ENCODE peak calls at places on chromosomes 12 and 14, in six cellular contexts. J is neural progenitor cell, T is coronary artery, R is WTC11, H is HCT116, N is AG09309. Q is an unnamed sample.

GRCh38 chr12:54404061-54405004 is 14.7 kb downstream of the ITGA5 start:
- DNase-seq in T (no peak), N (no peak), H (peak; percentile 31), J (peak; percentile 84), R (peak; percentile 92), Q (no peak)

GRCh38 chr14:96497586-96497985 is 4.6 kb upstream of the PAPOLA start:
- DNase-seq in J (no peak), N (no peak), T (no peak), R (no peak), H (no peak), Q (no peak)

GRCh38 chr12:63317880-63318279 is 166.9 kb upstream of the AVPR1A start:
- DNase-seq in N (no peak), H (no peak), R (no peak), J (no peak), T (no peak), Q (no peak)

GRCh38 chr14:54322241-54322640 is 74.6 kb upstream of the CDKN3 start:
- DNase-seq in R (no peak), H (no peak), J (no peak), N (no peak), T (no peak), Q (no peak)

GRCh38 chr12:118645219-118645618 is 268.9 kb downstream of the SUDS3 start:
- DNase-seq in H (no peak), N (no peak), J (peak; percentile 74), T (no peak), R (peak; percentile 70), Q (no peak)

GRCh38 chr14:93989939-93990338 is 7.2 kb upstream of the CCDC197 start:
- DNase-seq in J (no peak), H (no peak), R (no peak), T (no peak), N (no peak), Q (no peak)

GRCh38 chr12:132460571-132460970 is 29.4 kb upstream of the FBRSL1 start:
- DNase-seq in N (no peak), T (no peak), J (no peak), H (no peak), R (peak; percentile 58), Q (no peak)

GRCh38 chr14:50139192-50139591 is 22.8 kb upstream of the VCPKMT start:
- DNase-seq in J (no peak), H (no peak), T (no peak), N (no peak), R (no peak), Q (no peak)

GRCh38 chr12:6280053-6280469 is 30.4 kb upstream of the PLEKHG6 start:
- DNase-seq in J (no peak), H (peak; percentile 85), N (peak; percentile 52), R (no peak), T (no peak), Q (peak; percentile 80)

GRCh38 chr12:132367401-132367851 is 38.0 kb upstream of the GALNT9 start:
- DNase-seq in R (no peak), T (no peak), H (no peak), N (no peak), J (no peak), Q (no peak)

GRCh38 chr14:100825691-100826331 is at the start of gene MEG3:
- DNase-seq in H (no peak), J (no peak), T (no peak), N (peak; percentile 52), R (no peak), Q (no peak)

GRCh38 chr12:62050785-62051184 is 209.4 kb upstream of the USP15 start:
- DNase-seq in J (no peak), N (no peak), R (no peak), H (no peak), T (no peak), Q (no peak)

GRCh38 chr12:40672650-40673319 is 19.5 kb upstream of the CNTN1 start:
- DNase-seq in J (no peak), R (no peak), T (no peak), N (no peak), H (no peak), Q (no peak)

GRCh38 chr12:90069711-90070110 is 361.1 kb upstream of the ATP2B1 start:
- DNase-seq in T (no peak), N (no peak), R (no peak), H (no peak), J (no peak), Q (no peak)

GRCh38 chr14:51210594-51210993 is 29.5 kb upstream of the TMX1 start:
- DNase-seq in R (no peak), H (no peak), J (peak; percentile 13), T (no peak), N (no peak), Q (no peak)

GRCh38 chr14:104546021-104546491 is 33.5 kb upstream of the C14orf180 start:
- DNase-seq in H (no peak), N (no peak), T (no peak), R (no peak), J (no peak), Q (no peak)

GRCh38 chr14:71739273-71739990 is 192.8 kb upstream of the RGS6 start:
- DNase-seq in N (no peak), H (peak; percentile 54), T (peak; percentile 31), J (no peak), R (no peak), Q (peak; percentile 70)

GRCh38 chr14:39454906-39455539 is 22.8 kb upstream of the FBXO33 start:
- DNase-seq in J (no peak), T (no peak), H (no peak), N (no peak), R (no peak), Q (no peak)

GRCh38 chr12:49671051-49671765 is 36.0 kb downstream of the FMNL3 start:
- DNase-seq in H (no peak), R (no peak), N (no peak), J (no peak), T (no peak), Q (no peak)

GRCh38 chr12:121287267-121287954 is 9.1 kb downstream of the CAMKK2 start:
- DNase-seq in T (no peak), R (no peak), J (no peak), N (no peak), H (no peak), Q (no peak)

GRCh38 chr14:100017578-100017977 is 47.6 kb upstream of the EVL start:
- DNase-seq in N (no peak), H (no peak), T (no peak), R (no peak), J (no peak), Q (no peak)

GRCh38 chr12:18601962-18602361 is 135.8 kb downstream of the PLCZ1 start:
- DNase-seq in H (no peak), T (no peak), J (no peak), N (no peak), R (peak; percentile 5), Q (no peak)

GRCh38 chr14:51182166-51182565 is 57.9 kb upstream of the TMX1 start:
- DNase-seq in J (no peak), H (no peak), T (no peak), R (no peak), N (no peak), Q (no peak)

GRCh38 chr12:94150483-94151225 is 2.3 kb downstream of the PLXNC1 start:
- DNase-seq in H (no peak), N (no peak), R (peak; percentile 51), J (peak; percentile 60), T (no peak), Q (no peak)

GRCh38 chr12:13004368-13004767 is 4.3 kb upstream of the HEBP1 start:
- DNase-seq in H (no peak), T (no peak), N (no peak), J (no peak), R (no peak), Q (no peak)

GRCh38 chr14:98926151-98926550 is 345.8 kb downstream of the BCL11B start:
- DNase-seq in R (no peak), H (no peak), N (no peak), J (no peak), T (no peak), Q (no peak)

GRCh38 chr12:13805038-13805437 is 176.4 kb downstream of the GRIN2B start:
- DNase-seq in R (no peak), J (no peak), H (no peak), T (no peak), N (no peak), Q (peak; percentile 34)

GRCh38 chr14:23428686-23429495 is 6.6 kb downstream of the MYH7 start:
- DNase-seq in T (no peak), R (no peak), N (no peak), J (no peak), H (no peak), Q (no peak)

GRCh38 chr12:21938879-21939278 is 2.3 kb downstream of the ABCC9 start:
- DNase-seq in R (no peak), H (no peak), J (no peak), N (no peak), T (no peak), Q (no peak)

GRCh38 chr12:44972746-44973421 is 78.0 kb downstream of the DBX2 start:
- DNase-seq in N (no peak), H (peak; percentile 22), T (no peak), J (peak; percentile 70), R (peak; percentile 49), Q (no peak)

GRCh38 chr14:81550001-81550642 is 16.5 kb upstream of the SEL1L start:
- DNase-seq in R (no peak), J (no peak), N (no peak), H (no peak), T (no peak), Q (no peak)

GRCh38 chr12:126944684-126945083 is 1322.3 kb upstream of the TMEM132C start:
- DNase-seq in J (no peak), N (no peak), T (no peak), H (no peak), R (no peak), Q (no peak)

GRCh38 chr12:17618831-17619230 is 471.2 kb downstream of the RERGL start:
- DNase-seq in T (no peak), J (no peak), R (no peak), H (no peak), N (no peak), Q (no peak)

DNA sequence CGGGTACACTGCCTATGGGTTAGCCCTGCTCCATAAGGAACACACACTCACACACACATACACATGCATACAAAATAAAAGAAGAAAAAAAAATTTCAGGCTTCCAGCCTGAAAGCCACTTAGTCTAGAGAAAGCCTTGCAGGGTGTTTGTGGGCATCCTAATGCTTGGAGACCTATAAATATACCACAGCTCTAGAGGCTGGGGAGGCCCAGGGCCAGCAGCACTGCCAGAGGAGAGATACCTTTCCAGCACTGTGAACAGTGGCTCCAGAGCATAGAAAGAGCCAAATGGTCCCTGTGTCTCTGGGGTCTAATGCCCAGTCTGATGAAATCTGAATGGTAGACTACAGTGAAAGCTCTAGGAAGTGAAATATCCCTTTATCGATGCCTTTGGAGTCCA is 12.9 kb downstream of the FAM161B start:
- DNase-seq in T (no peak), N (no peak), J (no peak), R (no peak), H (no peak), Q (no peak)
- TF ChIP-seq CTCF in T (no peak), N (no peak), J (no peak), R (no peak), H (no peak), Q (no peak)

GRCh38 chr14:21933681-21934080 is 260.1 kb upstream of the OR4E1 start:
- DNase-seq in H (no peak), T (no peak), R (no peak), N (no peak), J (no peak), Q (no peak)
- TF ChIP-seq CTCF in H (peak; percentile 9), T (no peak), R (no peak), N (no peak), J (peak; percentile 37), Q (peak; percentile 40)

GRCh38 chr12:71551529-71551928 is 111.9 kb downstream of the LGR5 start:
- DNase-seq in R (no peak), H (peak; percentile 7), N (peak; percentile 20), J (peak; percentile 25), T (no peak), Q (peak; percentile 10)
- TF ChIP-seq CTCF in R (no peak), H (peak; percentile 61), N (peak; percentile 55), J (peak; percentile 62), T (no peak), Q (peak; percentile 50)

GRCh38 chr12:123017753-123018152 is 37.3 kb downstream of the ARL6IP4 start:
- DNase-seq in N (no peak), R (no peak), H (no peak), J (no peak), T (no peak), Q (no peak)
- TF ChIP-seq CTCF in N (no peak), R (no peak), H (no peak), J (no peak), T (no peak), Q (no peak)